ENCODE peak calls at places on chromosome 12, in eight cellular contexts. C is GM12878; W is GM23248; Z is HS-27A; E is stimulated activated CD4-positive, alpha-beta T cell treated with anti-CD3 and anti-CD28 coated beads, Interleukin-4, amount 100 ng/mL, for 1 hour; O is SHP77; Q is HEK293T; Y is astrocyte of the spinal cord. A is an unnamed sample.

GRCh38 chr12:105330938-105331804 is 680 bp downstream of the C12orf75 start:
- DNase-seq in C (no peak), W (peak; percentile 78), Z (no peak), E (peak; percentile 36), O (no peak), Q (peak; percentile 28), Y (peak; percentile 34), A (no peak)

GRCh38 chr12:47226199-47226598 is 146.4 kb upstream of the AMIGO2 start:
- DNase-seq in C (no peak), W (no peak), Z (no peak), E (no peak), O (no peak), Q (no peak), Y (no peak), A (no peak)

GRCh38 chr12:113462880-113463745 is 8.6 kb downstream of the LHX5 start:
- DNase-seq in C (no peak), W (peak; percentile 35), Z (no peak), E (no peak), O (no peak), Q (no peak), Y (no peak), A (no peak)

GRCh38 chr12:100375023-100375737 is 18.3 kb downstream of the SLC17A8 start:
- DNase-seq in C (no peak), W (peak; percentile 87), Z (no peak), E (no peak), O (no peak), Q (no peak), Y (peak; percentile 72), A (peak; percentile 33)

GRCh38 chr12:52615208-52615868 is 3.0 kb downstream of the KRT73 start:
- DNase-seq in C (no peak), W (peak; percentile 76), Z (no peak), E (no peak), O (no peak), Q (no peak), Y (no peak), A (no peak)

GRCh38 chr12:107459649-107460048 is 225.9 kb upstream of the PWP1 start:
- DNase-seq in C (no peak), W (no peak), Z (no peak), E (no peak), O (no peak), Q (no peak), Y (no peak), A (no peak)

GRCh38 chr12:118625050-118625675 is 248.8 kb downstream of the SUDS3 start:
- DNase-seq in C (no peak), W (no peak), Z (no peak), E (no peak), O (no peak), Q (no peak), Y (no peak), A (no peak)

GRCh38 chr12:15522574-15523187 is 200.4 kb downstream of the PTPRO start:
- DNase-seq in C (no peak), W (peak; percentile 79), Z (no peak), E (no peak), O (peak; percentile 23), Q (peak; percentile 39), Y (peak; percentile 56), A (no peak)

GRCh38 chr12:94770777-94771176 is 120.4 kb upstream of the TMCC3 start:
- DNase-seq in C (no peak), W (no peak), Z (no peak), E (no peak), O (no peak), Q (no peak), Y (no peak), A (no peak)

GRCh38 chr12:117363953-117364486 is 2.6 kb upstream of the NOS1 start:
- DNase-seq in C (no peak), W (no peak), Z (no peak), E (no peak), O (no peak), Q (no peak), Y (no peak), A (no peak)

GRCh38 chr12:103956515-103957027 is 9.1 kb upstream of the TDG start:
- DNase-seq in C (no peak), W (no peak), Z (no peak), E (no peak), O (peak; percentile 38), Q (no peak), Y (no peak), A (no peak)

A was measured in DMS 273 treated with DMSO at 0.1 percent for 48 hours.